ENCODE peak calls at places on chromosomes 5 and 9, in five cellular contexts. P is foreskin fibroblast, Y is LoVo, H is esophagus muscularis mucosa, R is kidney glomerular epithelial cell. B is an unnamed sample.

GRCh38 chr5:29469581-29469980 is 1723.9 kb upstream of the CDH6 start:
- DNase-seq in P (no peak), Y (no peak), R (no peak), H (no peak), B (no peak)

GRCh38 chr5:113036321-113036720 is 59.7 kb downstream of the DCP2 start:
- DNase-seq in Y (no peak), R (no peak), P (no peak), H (peak), B (no peak)

GRCh38 chr9:133359420-133360175 is 3.2 kb downstream of the SURF2 start:
- DNase-seq in H (no peak), P (no peak), R (no peak), Y (no peak), B (no peak)

GRCh38 chr5:141958113-141958512 is at the start of gene PCDH12:
- DNase-seq in R (no peak), P (no peak), H (no peak), Y (no peak), B (no peak)

GRCh38 chr9:22158983-22159382 is 149.9 kb upstream of the CDKN2B start:
- DNase-seq in H (no peak), Y (peak), P (peak), R (no peak), B (no peak)

GRCh38 chr9:133104718-133105460 is 16.2 kb downstream of the RALGDS start:
- DNase-seq in H (no peak), P (no peak), R (no peak), Y (no peak), B (no peak)

GRCh38 chr5:166068547-166069335 is 2222.7 kb upstream of the WWC1 start:
- DNase-seq in H (no peak), R (no peak), P (no peak), Y (no peak), B (no peak)

GRCh38 chr5:65925094-65925600 is 1.2 kb upstream of the ERBIN start:
- DNase-seq in Y (peak), H (peak), R (peak), P (peak), B (peak)

GRCh38 chr9:93012998-93013855 is 45.3 kb upstream of the SUSD3 start:
- DNase-seq in R (no peak), P (no peak), Y (no peak), H (no peak), B (no peak)